ENCODE peak calls at places on chromosome 13, in four cellular contexts. X is iris pigment epithelial cell, S is T follicular helper cell, N is head of caudate nucleus. P is an unnamed sample.

GRCh38 chr13:23141964-23142363 is 38.8 kb upstream of the SGCG start:
- DNase-seq in N (no peak), X (no peak), S (no peak), P (no peak)

GRCh38 chr13:37797606-37798005 is 72.0 kb downstream of the TRPC4 start:
- DNase-seq in N (no peak), X (no peak), S (no peak), P (peak)

GRCh38 chr13:35720690-35721554 is 244.4 kb upstream of the MAB21L1 start:
- DNase-seq in N (peak), X (peak), S (no peak), P (peak)

GRCh38 chr13:83065136-83065535 is 817.1 kb downstream of the SLITRK1 start:
- DNase-seq in X (peak), S (no peak), N (no peak), P (peak)

GRCh38 chr13:33855371-33855895 is 37.5 kb downstream of the RFC3 start:
- DNase-seq in N (no peak), X (no peak), S (no peak), P (peak)

GRCh38 chr13:29969286-29969685 is 118.9 kb upstream of the UBL3 start:
- DNase-seq in X (peak), N (no peak), S (no peak), P (peak)

GRCh38 chr13:31803327-31803726 is 64.0 kb downstream of the RXFP2 start:
- DNase-seq in S (no peak), N (no peak), X (no peak), P (no peak)

GRCh38 chr13:53250272-53250875 is 221.8 kb downstream of the OLFM4 start:
- DNase-seq in N (peak), X (peak), S (no peak), P (peak)

GRCh38 chr13:39506559-39507390 is 96.2 kb downstream of the LHFPL6 start:
- DNase-seq in X (peak), N (no peak), S (no peak), P (peak)

GRCh38 chr13:86572115-86572514 is 772.9 kb upstream of the SLITRK6 start:
- DNase-seq in N (no peak), X (peak), S (no peak), P (no peak)

GRCh38 chr13:32940601-32941000 is 75.6 kb upstream of the KL start:
- DNase-seq in X (peak), S (no peak), N (peak), P (peak)

GRCh38 chr13:24274452-24274971 is 34.9 kb upstream of the C1QTNF9 start:
- DNase-seq in N (peak), S (peak), X (no peak), P (no peak)

GRCh38 chr13:45879666-45880065 is 28.1 kb upstream of the SIAH3 start:
- DNase-seq in S (no peak), N (peak), X (no peak), P (no peak)

GRCh38 chr13:49292742-49293498 is 45.2 kb downstream of the CDADC1 start:
- DNase-seq in N (peak), S (no peak), X (peak), P (peak)

GRCh38 chr13:105202384-105202783 is 1333.1 kb downstream of the EFNB2 start:
- DNase-seq in S (no peak), X (peak), N (peak), P (peak)

P was measured in EH.